ENCODE peak calls at places on chromosome 2, in nine cellular contexts. One of them, this sample, is unnamed.

GRCh38 chr2:78417355-78417754 is 608.1 kb upstream of the REG3G start:
- DNase-seq in colonic mucosa: no peak
- DNase-seq in esophagus squamous epithelium: no peak
- DNase-seq in spleen: no peak
- DNase-seq in vagina: no peak
- DNase-seq in fibroblast of the aortic adventitia: no peak
- DNase-seq in BJ: no peak
- DNase-seq in GM10248: no peak
- DNase-seq in endothelial cell: no peak
- DNase-seq in this sample: no peak

GRCh38 chr2:144237845-144238637 is 281.9 kb downstream of the ZEB2 start:
- DNase-seq in fibroblast of the aortic adventitia: no peak
- DNase-seq in BJ: no peak
- DNase-seq in esophagus squamous epithelium: no peak
- DNase-seq in GM10248: no peak
- DNase-seq in vagina: no peak
- DNase-seq in colonic mucosa: no peak
- DNase-seq in spleen: no peak
- DNase-seq in endothelial cell: no peak
- DNase-seq in this sample: no peak

GRCh38 chr2:43225093-43225787 is 1.2 kb downstream of the ZFP36L2 start:
- DNase-seq in BJ: no peak
- DNase-seq in vagina: no peak
- DNase-seq in spleen: peak
- DNase-seq in colonic mucosa: peak
- DNase-seq in endothelial cell: peak
- DNase-seq in fibroblast of the aortic adventitia: peak
- DNase-seq in esophagus squamous epithelium: no peak
- DNase-seq in GM10248: no peak
- DNase-seq in this sample: peak

GRCh38 chr2:51960846-51961335 is 929.0 kb upstream of the NRXN1 start:
- DNase-seq in BJ: no peak
- DNase-seq in spleen: no peak
- DNase-seq in esophagus squamous epithelium: no peak
- DNase-seq in fibroblast of the aortic adventitia: no peak
- DNase-seq in colonic mucosa: no peak
- DNase-seq in vagina: no peak
- DNase-seq in endothelial cell: no peak
- DNase-seq in GM10248: no peak
- DNase-seq in this sample: no peak

GRCh38 chr2:26647981-26648380 is 6.8 kb upstream of the CIB4 start:
- DNase-seq in vagina: peak
- DNase-seq in BJ: no peak
- DNase-seq in endothelial cell: no peak
- DNase-seq in fibroblast of the aortic adventitia: no peak
- DNase-seq in esophagus squamous epithelium: no peak
- DNase-seq in spleen: peak
- DNase-seq in colonic mucosa: no peak
- DNase-seq in GM10248: no peak
- DNase-seq in this sample: no peak

GRCh38 chr2:218146056-218146455 is 20.2 kb downstream of the CXCR2 start:
- DNase-seq in esophagus squamous epithelium: no peak
- DNase-seq in endothelial cell: no peak
- DNase-seq in spleen: no peak
- DNase-seq in GM10248: no peak
- DNase-seq in fibroblast of the aortic adventitia: no peak
- DNase-seq in colonic mucosa: no peak
- DNase-seq in BJ: no peak
- DNase-seq in vagina: no peak
- DNase-seq in this sample: no peak

GRCh38 chr2:202360646-202361045 is 15.5 kb upstream of the BMPR2 start:
- DNase-seq in GM10248: no peak
- DNase-seq in vagina: no peak
- DNase-seq in endothelial cell: no peak
- DNase-seq in esophagus squamous epithelium: no peak
- DNase-seq in colonic mucosa: no peak
- DNase-seq in fibroblast of the aortic adventitia: no peak
- DNase-seq in spleen: no peak
- DNase-seq in BJ: no peak
- DNase-seq in this sample: no peak

GRCh38 chr2:45759310-45759851 is 107.9 kb downstream of the PRKCE start:
- DNase-seq in GM10248: no peak
- DNase-seq in colonic mucosa: no peak
- DNase-seq in BJ: peak
- DNase-seq in vagina: no peak
- DNase-seq in esophagus squamous epithelium: no peak
- DNase-seq in spleen: no peak
- DNase-seq in endothelial cell: no peak
- DNase-seq in fibroblast of the aortic adventitia: peak
- DNase-seq in this sample: no peak

GRCh38 chr2:225534697-225535096 is 135.2 kb downstream of the NYAP2 start:
- DNase-seq in colonic mucosa: no peak
- DNase-seq in BJ: no peak
- DNase-seq in spleen: no peak
- DNase-seq in vagina: no peak
- DNase-seq in GM10248: no peak
- DNase-seq in esophagus squamous epithelium: no peak
- DNase-seq in endothelial cell: no peak
- DNase-seq in fibroblast of the aortic adventitia: peak
- DNase-seq in this sample: no peak

GRCh38 chr2:26347286-26347865 is 787 bp upstream of the ADGRF3 start:
- DNase-seq in endothelial cell: no peak
- DNase-seq in BJ: no peak
- DNase-seq in esophagus squamous epithelium: no peak
- DNase-seq in fibroblast of the aortic adventitia: peak
- DNase-seq in colonic mucosa: no peak
- DNase-seq in spleen: no peak
- DNase-seq in GM10248: no peak
- DNase-seq in vagina: no peak
- DNase-seq in this sample: no peak

GRCh38 chr2:222774941-222775340 is 85.9 kb upstream of the ACSL3 start:
- DNase-seq in spleen: no peak
- DNase-seq in GM10248: no peak
- DNase-seq in colonic mucosa: no peak
- DNase-seq in endothelial cell: no peak
- DNase-seq in BJ: peak
- DNase-seq in esophagus squamous epithelium: no peak
- DNase-seq in fibroblast of the aortic adventitia: no peak
- DNase-seq in vagina: no peak
- DNase-seq in this sample: no peak

GRCh38 chr2:73944714-73945113 is 18.0 kb downstream of the DGUOK start:
- DNase-seq in fibroblast of the aortic adventitia: no peak
- DNase-seq in endothelial cell: no peak
- DNase-seq in BJ: no peak
- DNase-seq in vagina: no peak
- DNase-seq in GM10248: peak
- DNase-seq in esophagus squamous epithelium: no peak
- DNase-seq in spleen: no peak
- DNase-seq in colonic mucosa: no peak
- DNase-seq in this sample: no peak

GRCh38 chr2:233007739-233008138 is 5.3 kb downstream of the NGEF start:
- DNase-seq in vagina: no peak
- DNase-seq in spleen: no peak
- DNase-seq in colonic mucosa: no peak
- DNase-seq in fibroblast of the aortic adventitia: peak
- DNase-seq in BJ: no peak
- DNase-seq in endothelial cell: no peak
- DNase-seq in esophagus squamous epithelium: no peak
- DNase-seq in GM10248: no peak
- DNase-seq in this sample: no peak

GRCh38 chr2:137123241-137123640 is 357.9 kb downstream of the THSD7B start:
- DNase-seq in colonic mucosa: no peak
- DNase-seq in vagina: no peak
- DNase-seq in BJ: no peak
- DNase-seq in endothelial cell: no peak
- DNase-seq in GM10248: no peak
- DNase-seq in spleen: no peak
- DNase-seq in esophagus squamous epithelium: no peak
- DNase-seq in fibroblast of the aortic adventitia: peak
- DNase-seq in this sample: no peak

GRCh38 chr2:56088411-56088810 is 95.4 kb upstream of the CCDC85A start:
- DNase-seq in endothelial cell: no peak
- DNase-seq in colonic mucosa: no peak
- DNase-seq in spleen: no peak
- DNase-seq in vagina: no peak
- DNase-seq in BJ: no peak
- DNase-seq in fibroblast of the aortic adventitia: no peak
- DNase-seq in esophagus squamous epithelium: no peak
- DNase-seq in GM10248: no peak
- DNase-seq in this sample: no peak

GRCh38 chr2:9107168-9108025 is 99.2 kb upstream of the ASAP2 start:
- DNase-seq in GM10248: no peak
- DNase-seq in fibroblast of the aortic adventitia: no peak
- DNase-seq in endothelial cell: no peak
- DNase-seq in BJ: no peak
- DNase-seq in spleen: no peak
- DNase-seq in colonic mucosa: peak
- DNase-seq in vagina: no peak
- DNase-seq in esophagus squamous epithelium: no peak
- DNase-seq in this sample: no peak

GRCh38 chr2:239948100-239948881 is 76.9 kb downstream of the NDUFA10 start:
- DNase-seq in spleen: peak
- DNase-seq in esophagus squamous epithelium: no peak
- DNase-seq in colonic mucosa: no peak
- DNase-seq in BJ: no peak
- DNase-seq in fibroblast of the aortic adventitia: no peak
- DNase-seq in vagina: no peak
- DNase-seq in endothelial cell: no peak
- DNase-seq in GM10248: no peak
- DNase-seq in this sample: no peak

GRCh38 chr2:150122871-150123588 is 364.4 kb downstream of the RND3 start:
- DNase-seq in vagina: no peak
- DNase-seq in spleen: no peak
- DNase-seq in endothelial cell: no peak
- DNase-seq in fibroblast of the aortic adventitia: no peak
- DNase-seq in colonic mucosa: no peak
- DNase-seq in esophagus squamous epithelium: no peak
- DNase-seq in BJ: peak
- DNase-seq in GM10248: no peak
- DNase-seq in this sample: no peak

GRCh38 chr2:62197609-62198236 is 1.8 kb downstream of the B3GNT2 start:
- DNase-seq in BJ: no peak
- DNase-seq in fibroblast of the aortic adventitia: peak
- DNase-seq in colonic mucosa: peak
- DNase-seq in endothelial cell: peak
- DNase-seq in GM10248: no peak
- DNase-seq in spleen: peak
- DNase-seq in esophagus squamous epithelium: no peak
- DNase-seq in vagina: no peak
- DNase-seq in this sample: peak

GRCh38 chr2:19358242-19359020 is at the start of gene OSR1:
- DNase-seq in spleen: peak
- DNase-seq in GM10248: peak
- DNase-seq in vagina: peak
- DNase-seq in fibroblast of the aortic adventitia: peak
- DNase-seq in BJ: no peak
- DNase-seq in esophagus squamous epithelium: no peak
- DNase-seq in endothelial cell: no peak
- DNase-seq in colonic mucosa: peak
- DNase-seq in this sample: peak
- TF ChIP-seq CTCF in spleen: no peak
- TF ChIP-seq CTCF in GM10248: no peak
- TF ChIP-seq CTCF in vagina: no peak
- TF ChIP-seq CTCF in fibroblast of the aortic adventitia: no peak
- TF ChIP-seq CTCF in BJ: no peak
- TF ChIP-seq CTCF in esophagus squamous epithelium: no peak
- TF ChIP-seq CTCF in endothelial cell: no peak
- TF ChIP-seq CTCF in colonic mucosa: no peak
- TF ChIP-seq CTCF in this sample: no peak

GRCh38 chr2:63571291-63571690 is 17.0 kb downstream of the WDPCP start:
- DNase-seq in endothelial cell: no peak
- DNase-seq in esophagus squamous epithelium: no peak
- DNase-seq in colonic mucosa: no peak
- DNase-seq in fibroblast of the aortic adventitia: peak
- DNase-seq in spleen: no peak
- DNase-seq in GM10248: no peak
- DNase-seq in BJ: no peak
- DNase-seq in vagina: no peak
- DNase-seq in this sample: no peak
- TF ChIP-seq CTCF in endothelial cell: no peak
- TF ChIP-seq CTCF in esophagus squamous epithelium: no peak
- TF ChIP-seq CTCF in colonic mucosa: no peak
- TF ChIP-seq CTCF in fibroblast of the aortic adventitia: no peak
- TF ChIP-seq CTCF in spleen: no peak
- TF ChIP-seq CTCF in GM10248: no peak
- TF ChIP-seq CTCF in BJ: no peak
- TF ChIP-seq CTCF in vagina: no peak
- TF ChIP-seq CTCF in this sample: no peak

DNA sequence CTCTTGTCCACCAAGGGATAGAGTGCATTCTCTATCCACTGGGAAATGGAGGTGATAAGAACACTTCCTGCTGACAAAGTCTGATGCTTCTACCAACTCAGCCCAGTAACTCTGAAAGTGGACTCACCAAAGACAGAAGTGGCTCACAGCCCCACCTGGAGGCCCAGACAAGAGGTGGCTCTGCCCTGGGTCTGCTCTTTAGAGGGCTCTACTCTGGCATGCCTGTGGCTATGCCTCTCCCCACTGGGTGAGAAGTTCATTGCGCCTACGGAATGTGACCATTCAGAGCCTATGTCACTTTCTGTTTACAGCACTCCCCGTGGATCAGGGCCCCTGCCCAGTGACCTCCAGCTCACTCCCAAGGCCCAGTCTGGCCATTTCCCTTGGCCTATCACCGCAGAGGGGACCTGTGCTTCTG is 13.5 kb upstream of the XDH start:
- DNase-seq in GM10248: no peak
- DNase-seq in colonic mucosa: no peak
- DNase-seq in fibroblast of the aortic adventitia: peak
- DNase-seq in BJ: no peak
- DNase-seq in endothelial cell: no peak
- DNase-seq in vagina: no peak
- DNase-seq in esophagus squamous epithelium: no peak
- DNase-seq in spleen: no peak
- DNase-seq in this sample: no peak
- TF ChIP-seq CTCF in GM10248: no peak
- TF ChIP-seq CTCF in colonic mucosa: no peak
- TF ChIP-seq CTCF in fibroblast of the aortic adventitia: peak
- TF ChIP-seq CTCF in BJ: peak
- TF ChIP-seq CTCF in endothelial cell: no peak
- TF ChIP-seq CTCF in vagina: no peak
- TF ChIP-seq CTCF in esophagus squamous epithelium: no peak
- TF ChIP-seq CTCF in spleen: no peak
- TF ChIP-seq CTCF in this sample: no peak

DNA sequence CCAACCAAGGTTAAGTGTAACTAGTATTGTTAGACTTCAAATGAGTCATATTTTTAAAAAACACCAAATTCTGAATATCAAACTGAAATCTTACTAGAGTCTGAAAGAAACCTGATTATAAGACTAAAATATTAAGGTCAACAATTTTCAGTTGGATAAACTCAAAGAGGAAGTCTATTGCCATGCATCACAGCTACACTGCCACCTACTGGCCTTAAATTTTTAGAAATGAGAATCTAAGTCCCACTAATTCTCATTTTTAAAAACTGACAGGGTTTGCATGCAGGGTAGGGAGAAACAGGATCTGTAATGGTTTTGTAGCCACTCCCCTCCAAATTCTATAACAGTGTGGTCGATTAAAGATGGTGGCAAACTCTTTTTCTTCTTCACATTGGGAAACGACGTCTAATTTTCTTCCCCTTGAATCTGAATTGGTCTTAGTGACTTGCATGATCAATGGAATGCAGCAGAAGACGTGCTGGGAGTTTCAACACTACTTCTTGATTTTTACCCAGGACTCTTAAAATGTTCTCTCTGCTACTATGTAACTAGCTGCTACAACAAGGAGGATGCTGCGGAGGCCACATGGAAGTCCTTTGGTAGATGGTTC is 176.1 kb upstream of the SESTD1 start:
- DNase-seq in vagina: no peak
- DNase-seq in esophagus squamous epithelium: no peak
- DNase-seq in endothelial cell: no peak
- DNase-seq in GM10248: peak
- DNase-seq in colonic mucosa: no peak
- DNase-seq in spleen: no peak
- DNase-seq in fibroblast of the aortic adventitia: peak
- DNase-seq in BJ: no peak
- DNase-seq in this sample: no peak
- TF ChIP-seq CTCF in vagina: peak
- TF ChIP-seq CTCF in esophagus squamous epithelium: peak
- TF ChIP-seq CTCF in endothelial cell: peak
- TF ChIP-seq CTCF in GM10248: peak
- TF ChIP-seq CTCF in colonic mucosa: peak
- TF ChIP-seq CTCF in spleen: peak
- TF ChIP-seq CTCF in fibroblast of the aortic adventitia: peak
- TF ChIP-seq CTCF in BJ: peak
- TF ChIP-seq CTCF in this sample: peak

This sample was measured in heart right ventricle.